ENCODE peak calls at places on chromosomes 7 and 10, in six cellular contexts. B is GM12878, U is A549, G is endothelial cell of umbilical vein, D is K562, Z is HepG2. E is an unnamed sample.

GRCh38 chr10:21500578-21500910 is 24.9 kb downstream of the SKIDA1 start:
- DNase-seq in B (no peak), U (no peak), G (no peak), D (no peak), Z (no peak), E (no peak)

GRCh38 chr7:33998487-33998886 is 93.1 kb downstream of the BMPER start:
- DNase-seq in B (no peak), U (no peak), G (no peak), D (no peak), Z (peak), E (no peak)

GRCh38 chr10:71370031-71370430 is 26.7 kb upstream of the CDH23 start:
- DNase-seq in B (no peak), U (no peak), G (no peak), D (no peak), Z (no peak), E (no peak)

GRCh38 chr10:17431871-17432311 is 22.5 kb downstream of the ST8SIA6 start:
- DNase-seq in B (no peak), U (no peak), G (no peak), D (peak), Z (no peak), E (no peak)

GRCh38 chr10:18238875-18239485 is 98.8 kb downstream of the CACNB2 start:
- DNase-seq in B (no peak), U (peak), G (peak), D (peak), Z (peak), E (peak)

GRCh38 chr7:117269895-117270294 is 53.0 kb downstream of the WNT2 start:
- DNase-seq in B (no peak), U (no peak), G (peak), D (no peak), Z (no peak), E (no peak)

GRCh38 chr7:16419859-16420258 is 1.5 kb downstream of the CRPPA start:
- DNase-seq in B (no peak), U (no peak), G (no peak), D (peak), Z (no peak), E (peak)

GRCh38 chr7:75885011-75885410 is 6.2 kb downstream of the RHBDD2 start:
- DNase-seq in B (no peak), U (no peak), G (no peak), D (no peak), Z (no peak), E (no peak)

GRCh38 chr7:115015619-115016018 is 93.7 kb downstream of the MDFIC start:
- DNase-seq in B (no peak), U (peak), G (no peak), D (no peak), Z (no peak), E (no peak)

GRCh38 chr10:68560201-68560915 is at the start of gene TET1:
- DNase-seq in B (no peak), U (peak), G (no peak), D (peak), Z (peak), E (peak)

GRCh38 chr7:98294798-98295382 is 13.4 kb downstream of the BRI3 start:
- DNase-seq in B (no peak), U (peak), G (peak), D (peak), Z (peak), E (peak)

GRCh38 chr10:44759122-44759521 is 152.0 kb upstream of the TMEM72 start:
- DNase-seq in B (no peak), U (no peak), G (no peak), D (no peak), Z (no peak), E (peak)

GRCh38 chr7:117435475-117436043 is 8.3 kb upstream of the ASZ1 start:
- DNase-seq in B (peak), U (no peak), G (no peak), D (no peak), Z (no peak), E (no peak)

GRCh38 chr10:75717126-75717916 is 285.9 kb downstream of the LRMDA start:
- DNase-seq in B (no peak), U (no peak), G (no peak), D (no peak), Z (peak), E (peak)

GRCh38 chr7:139651308-139651707 is 126.5 kb downstream of the HIPK2 start:
- DNase-seq in B (no peak), U (no peak), G (peak), D (no peak), Z (no peak), E (no peak)

GRCh38 chr7:92633211-92633906 is 43.2 kb upstream of the FAM133B start:
- DNase-seq in B (no peak), U (peak), G (peak), D (peak), Z (peak), E (peak)

GRCh38 chr7:105685099-105685609 is 103.9 kb upstream of the EFCAB10 start:
- DNase-seq in B (no peak), U (no peak), G (no peak), D (no peak), Z (no peak), E (no peak)

GRCh38 chr7:95693551-95694333 is 78.6 kb upstream of the DYNC1I1 start:
- DNase-seq in B (no peak), U (no peak), G (no peak), D (no peak), Z (no peak), E (peak)

GRCh38 chr7:28686418-28686800 is 271.7 kb downstream of the TRIL start:
- DNase-seq in B (no peak), U (no peak), G (peak), D (no peak), Z (no peak), E (peak)
- TF ChIP-seq MAX in B (no peak), U (no peak), G (no peak), D (no peak), Z (no peak), E (no peak)

GRCh38 chr10:103556383-103557007 is 63.0 kb downstream of the NEURL1 start:
- DNase-seq in B (no peak), U (no peak), G (no peak), D (no peak), Z (no peak), E (no peak)
- H3K4me3 ChIP-seq in B (no peak), U (no peak), G (no peak), D (no peak), Z (no peak), E (no peak)

GRCh38 chr10:14047431-14047830 is 283.3 kb downstream of the FRMD4A start:
- DNase-seq in B (no peak), U (no peak), G (no peak), D (no peak), Z (no peak), E (no peak)
- TF ChIP-seq MYC in B (no peak), U (no peak), G (no peak), D (no peak), Z (no peak), E (no peak)

DNA sequence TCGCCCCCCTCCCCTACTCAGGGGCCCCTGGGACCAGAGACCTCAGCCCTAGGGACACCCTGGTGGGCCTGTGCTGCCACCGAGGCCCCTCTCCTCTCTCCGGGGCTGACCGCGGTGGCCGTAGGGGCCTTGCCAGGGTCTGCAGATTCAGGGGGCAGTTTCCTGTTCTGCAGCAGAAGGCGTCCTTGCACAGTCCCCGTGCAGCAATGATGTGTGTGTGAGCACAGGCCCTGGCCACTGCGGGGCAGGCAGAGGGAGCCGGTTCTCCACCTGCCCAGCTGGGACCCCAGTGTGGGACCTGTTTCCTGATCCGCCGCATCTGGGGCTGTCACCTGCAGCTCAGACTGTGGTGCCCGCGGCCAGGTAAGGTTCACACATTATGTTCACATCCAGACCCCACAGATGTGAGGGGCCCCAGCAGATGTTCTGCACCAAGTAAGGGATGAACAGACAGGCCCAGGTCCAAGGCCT is 60.7 kb upstream of the DNAJB6 start:
- DNase-seq in B (no peak), U (no peak), G (no peak), D (peak), Z (no peak), E (no peak)
- TF ChIP-seq MAX in B (no peak), U (no peak), G (no peak), D (no peak), Z (no peak), E (no peak)

DNA sequence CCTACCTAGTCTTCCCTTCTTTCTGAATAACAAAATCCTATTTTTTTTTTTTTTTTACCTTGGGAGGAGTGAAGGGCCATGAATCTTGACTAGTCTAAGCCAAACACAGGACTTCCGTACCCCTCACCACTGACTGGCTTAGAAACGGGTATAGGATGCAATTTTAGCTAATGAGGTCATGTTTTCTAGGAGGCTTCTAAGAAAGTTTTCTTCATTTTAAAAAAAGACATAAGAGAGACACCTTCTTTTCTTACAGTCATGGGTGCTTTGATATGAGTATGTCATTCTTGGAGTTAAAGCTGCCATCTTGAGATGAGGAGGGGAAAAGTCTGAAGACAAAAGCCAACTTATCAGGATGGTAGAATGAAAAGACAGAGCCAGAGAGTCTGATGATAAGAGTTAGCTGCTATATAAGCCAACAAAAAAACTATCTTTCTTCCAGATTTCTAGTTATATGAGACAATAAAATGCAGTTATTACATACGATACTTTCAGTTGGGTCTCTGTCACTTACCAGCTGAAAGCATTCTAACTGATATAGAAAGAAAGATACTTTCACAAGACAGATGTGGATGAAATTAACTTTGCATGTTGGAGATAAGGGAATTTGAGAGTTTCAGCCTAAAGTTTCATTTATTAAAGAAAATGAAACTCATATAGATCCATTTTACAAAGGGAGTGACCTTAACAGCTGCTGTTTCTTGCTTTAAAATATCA is 34.0 kb downstream of the ZNF438 start:
- DNase-seq in B (no peak), U (no peak), G (no peak), D (no peak), Z (no peak), E (no peak)
- H3K4me3 ChIP-seq in B (no peak), U (no peak), G (no peak), D (no peak), Z (no peak), E (no peak)

GRCh38 chr10:63651864-63652263 is 130.7 kb downstream of the REEP3 start:
- DNase-seq in B (no peak), U (no peak), G (no peak), D (no peak), Z (no peak), E (no peak)
- TF ChIP-seq MYC in B (no peak), U (no peak), G (no peak), D (no peak), Z (no peak), E (no peak)

GRCh38 chr10:34378297-34378696 is 436.8 kb downstream of the PARD3 start:
- DNase-seq in B (no peak), U (no peak), G (no peak), D (no peak), Z (no peak), E (no peak)
- TF ChIP-seq MAX in B (no peak), U (no peak), G (no peak), D (no peak), Z (no peak), E (no peak)

GRCh38 chr7:36448781-36449379 is 59.2 kb downstream of the ANLN start:
- DNase-seq in B (no peak), U (no peak), G (peak), D (no peak), Z (peak), E (no peak)
- H3K4me3 ChIP-seq in B (no peak), U (no peak), G (no peak), D (no peak), Z (no peak), E (no peak)

E was measured in NB4.